ENCODE peak calls at places on chromosome 1, in four cellular contexts. S is HepG2, W is K562, Q is SK-N-SH. K is an unnamed sample.

GRCh38 chr1:213988639-213989070 is 882 bp downstream of the PROX1 start:
- DNase-seq in S (no peak), W (no peak), Q (peak), K (no peak)

GRCh38 chr1:37177230-37177864 is 143.0 kb upstream of the GRIK3 start:
- DNase-seq in S (peak), W (peak), Q (peak), K (peak)

GRCh38 chr1:173190101-173190895 is 16.8 kb downstream of the TNFSF4 start:
- DNase-seq in S (peak), W (no peak), Q (no peak), K (peak)

GRCh38 chr1:177937931-177938330 is 31.9 kb downstream of the SEC16B start:
- DNase-seq in S (no peak), W (no peak), Q (no peak), K (no peak)

GRCh38 chr1:182377175-182377574 is 14.4 kb downstream of the GLUL start:
- DNase-seq in S (no peak), W (no peak), Q (no peak), K (no peak)

GRCh38 chr1:117575586-117576225 is 30.1 kb upstream of the TENT5C start:
- DNase-seq in S (no peak), W (no peak), Q (no peak), K (no peak)

GRCh38 chr1:44783697-44784093 is 4.3 kb downstream of the BEST4 start:
- DNase-seq in S (no peak), W (no peak), Q (no peak), K (no peak)

GRCh38 chr1:202745313-202745888 is 35.1 kb upstream of the SYT2 start:
- DNase-seq in S (no peak), W (no peak), Q (no peak), K (no peak)

GRCh38 chr1:8343044-8343443 is 25.1 kb downstream of the SLC45A1 start:
- DNase-seq in S (no peak), W (no peak), Q (no peak), K (no peak)

GRCh38 chr1:111032295-111032897 is 68.7 kb upstream of the LRIF1 start:
- DNase-seq in S (peak), W (peak), Q (peak), K (peak)

GRCh38 chr1:197921235-197922069 is 4.3 kb downstream of the LHX9 start:
- DNase-seq in S (no peak), W (no peak), Q (no peak), K (no peak)

GRCh38 chr1:54177726-54178125 is 22.1 kb downstream of the CYB5RL start:
- DNase-seq in S (no peak), W (no peak), Q (no peak), K (no peak)

GRCh38 chr1:90964444-90965035 is 57.3 kb downstream of the ZNF644 start:
- DNase-seq in S (peak), W (no peak), Q (no peak), K (peak)

GRCh38 chr1:36174716-36175115 is 18.8 kb downstream of the MAP7D1 start:
- DNase-seq in S (no peak), W (no peak), Q (no peak), K (no peak)

GRCh38 chr1:228408041-228408868 is 1.6 kb upstream of the TRIM11 start:
- DNase-seq in S (no peak), W (no peak), Q (no peak), K (no peak)

GRCh38 chr1:213070399-213070798 is 19.4 kb downstream of the RPS6KC1 start:
- DNase-seq in S (peak), W (no peak), Q (peak), K (no peak)

GRCh38 chr1:59163268-59164092 is 133.4 kb upstream of the FGGY start:
- DNase-seq in S (no peak), W (no peak), Q (no peak), K (no peak)

GRCh38 chr1:178361847-178362246 is 134.9 kb downstream of the CLEC20A start:
- DNase-seq in S (peak), W (no peak), Q (no peak), K (no peak)

GRCh38 chr1:59705849-59706599 is 108.7 kb upstream of the HOOK1 start:
- DNase-seq in S (no peak), W (no peak), Q (no peak), K (no peak)

GRCh38 chr1:229952670-229953520 is 114.1 kb upstream of the GALNT2 start:
- DNase-seq in S (no peak), W (no peak), Q (no peak), K (no peak)

GRCh38 chr1:53656062-53656915 is 82.7 kb downstream of the GLIS1 start:
- DNase-seq in S (no peak), W (no peak), Q (peak), K (no peak)

GRCh38 chr1:117137281-117137680 is 15.7 kb upstream of the TRIM45 start:
- DNase-seq in S (no peak), W (no peak), Q (no peak), K (no peak)

GRCh38 chr1:167472729-167473529 is 45.4 kb downstream of the CD247 start:
- DNase-seq in S (no peak), W (no peak), Q (no peak), K (no peak)

GRCh38 chr1:151547119-151547899 is 7.2 kb downstream of the TUFT1 start:
- DNase-seq in S (peak), W (no peak), Q (no peak), K (peak)

GRCh38 chr1:105664495-105664894 is 1392.0 kb upstream of the PRMT6 start:
- DNase-seq in S (no peak), W (no peak), Q (no peak), K (no peak)

GRCh38 chr1:86421601-86422280 is 2.2 kb upstream of the CLCA2 start:
- DNase-seq in S (no peak), W (no peak), Q (no peak), K (no peak)

GRCh38 chr1:22533244-22533643 is 30.0 kb upstream of the EPHA8 start:
- DNase-seq in S (no peak), W (no peak), Q (peak), K (no peak)

GRCh38 chr1:170239445-170239844 is 93.7 kb downstream of the NTMT2 start:
- DNase-seq in S (no peak), W (no peak), Q (no peak), K (no peak)

GRCh38 chr1:71473331-71473730 is 392.5 kb upstream of the ZRANB2 start:
- DNase-seq in S (no peak), W (no peak), Q (no peak), K (no peak)

GRCh38 chr1:183877321-183877720 is 72.4 kb downstream of the RGL1 start:
- DNase-seq in S (no peak), W (no peak), Q (no peak), K (no peak)
- H3K4me3 ChIP-seq in S (no peak), W (no peak), Q (no peak), K (no peak)

DNA sequence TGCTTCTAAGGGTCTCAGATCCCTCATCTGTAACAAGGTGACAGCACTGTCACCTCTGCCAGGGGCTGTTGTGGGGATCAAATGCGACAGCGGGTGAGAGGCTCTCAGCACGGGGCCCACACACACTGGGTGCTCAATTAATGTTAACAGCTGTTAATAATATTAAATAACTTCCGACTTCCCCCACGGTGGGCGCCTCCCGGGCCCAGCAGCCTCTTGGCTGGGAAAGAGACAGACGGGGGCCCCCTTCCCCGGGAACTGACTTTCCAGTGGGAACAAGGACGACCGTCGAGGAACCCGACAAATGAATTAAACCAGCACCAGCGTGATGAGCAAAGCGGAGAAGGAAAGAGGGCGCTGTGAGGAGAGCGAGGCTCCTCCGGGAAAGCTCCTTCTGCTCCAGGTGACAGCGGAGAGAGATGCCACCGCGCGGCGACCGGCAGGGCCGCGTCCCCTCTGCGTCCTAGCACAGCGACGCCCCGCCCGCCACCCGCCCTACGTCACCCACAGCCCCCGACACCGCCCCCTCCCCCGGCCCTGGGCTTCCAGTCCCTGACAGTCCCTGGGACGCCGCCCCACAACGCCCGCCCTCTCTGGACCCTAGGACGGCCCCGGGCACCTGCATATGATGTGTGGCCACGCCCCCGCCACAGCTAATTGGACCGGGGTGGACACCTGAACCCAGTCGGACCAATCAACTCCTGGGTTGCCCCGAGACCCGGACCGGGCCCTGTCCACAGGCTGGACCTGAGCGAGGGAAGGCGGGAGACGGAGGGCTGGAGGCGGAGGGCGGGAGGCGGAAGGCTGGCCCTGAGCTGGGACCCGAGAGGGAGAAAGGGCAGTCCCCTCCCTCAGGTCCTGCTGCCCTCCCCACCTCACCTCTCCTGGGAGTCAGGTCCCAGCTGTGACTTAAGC is 38.2 kb downstream of the MATN1 start:
- DNase-seq in S (peak), W (peak), Q (peak), K (peak)
- TF ChIP-seq ELF1 in S (no peak), W (no peak), Q (no peak), K (no peak)

GRCh38 chr1:21020151-21020550 is 156.5 kb downstream of the EIF4G3 start:
- DNase-seq in S (no peak), W (no peak), Q (no peak), K (no peak)

GRCh38 chr1:21018673-21019072 is 158.0 kb downstream of the EIF4G3 start:
- DNase-seq in S (no peak), W (no peak), Q (no peak), K (no peak)

GRCh38 chr1:21021311-21021710 is 155.4 kb downstream of the EIF4G3 start:
- DNase-seq in S (no peak), W (no peak), Q (no peak), K (no peak)

GRCh38 chr1:21024918-21025317 is 151.8 kb downstream of the EIF4G3 start:
- DNase-seq in S (no peak), W (no peak), Q (peak), K (no peak)

DNA sequence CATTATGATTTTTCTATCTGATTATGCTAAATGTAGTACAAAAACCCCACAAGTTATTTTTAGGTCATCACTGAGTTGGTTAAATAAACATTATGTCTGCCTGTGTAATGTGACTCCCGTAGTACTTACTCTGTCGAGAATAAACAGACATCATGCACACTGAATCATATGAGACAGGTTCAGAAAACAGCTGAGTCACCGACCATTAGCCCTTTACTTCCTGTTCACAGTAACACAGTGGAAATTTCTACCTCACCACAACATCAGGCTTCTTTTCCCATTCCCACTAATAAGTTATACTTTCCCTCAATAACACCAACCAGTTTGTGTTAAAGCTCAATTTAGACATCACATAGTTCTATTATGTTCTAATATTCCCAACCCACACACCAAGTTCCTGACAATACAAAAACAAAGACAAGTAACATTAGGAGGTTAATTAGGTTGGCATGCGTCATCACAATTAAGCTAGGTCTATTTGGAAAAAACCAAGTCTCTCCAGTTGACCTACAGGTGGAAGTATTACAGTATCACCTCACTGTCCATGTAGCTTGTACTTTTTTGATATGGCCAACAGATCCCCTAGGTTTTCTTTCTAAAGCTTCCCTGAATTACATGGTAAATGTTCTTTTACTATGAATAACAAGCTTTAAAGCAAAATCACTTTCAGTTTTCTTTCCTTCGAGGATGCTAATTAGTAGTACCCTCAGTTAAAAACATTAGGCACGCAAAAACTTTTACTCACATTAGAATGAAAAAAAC is 154.2 kb downstream of the EIF4G3 start:
- DNase-seq in S (peak), W (peak), Q (peak), K (peak)
- H3K4me3 ChIP-seq in S (no peak), W (no peak), Q (peak), K (peak)

DNA sequence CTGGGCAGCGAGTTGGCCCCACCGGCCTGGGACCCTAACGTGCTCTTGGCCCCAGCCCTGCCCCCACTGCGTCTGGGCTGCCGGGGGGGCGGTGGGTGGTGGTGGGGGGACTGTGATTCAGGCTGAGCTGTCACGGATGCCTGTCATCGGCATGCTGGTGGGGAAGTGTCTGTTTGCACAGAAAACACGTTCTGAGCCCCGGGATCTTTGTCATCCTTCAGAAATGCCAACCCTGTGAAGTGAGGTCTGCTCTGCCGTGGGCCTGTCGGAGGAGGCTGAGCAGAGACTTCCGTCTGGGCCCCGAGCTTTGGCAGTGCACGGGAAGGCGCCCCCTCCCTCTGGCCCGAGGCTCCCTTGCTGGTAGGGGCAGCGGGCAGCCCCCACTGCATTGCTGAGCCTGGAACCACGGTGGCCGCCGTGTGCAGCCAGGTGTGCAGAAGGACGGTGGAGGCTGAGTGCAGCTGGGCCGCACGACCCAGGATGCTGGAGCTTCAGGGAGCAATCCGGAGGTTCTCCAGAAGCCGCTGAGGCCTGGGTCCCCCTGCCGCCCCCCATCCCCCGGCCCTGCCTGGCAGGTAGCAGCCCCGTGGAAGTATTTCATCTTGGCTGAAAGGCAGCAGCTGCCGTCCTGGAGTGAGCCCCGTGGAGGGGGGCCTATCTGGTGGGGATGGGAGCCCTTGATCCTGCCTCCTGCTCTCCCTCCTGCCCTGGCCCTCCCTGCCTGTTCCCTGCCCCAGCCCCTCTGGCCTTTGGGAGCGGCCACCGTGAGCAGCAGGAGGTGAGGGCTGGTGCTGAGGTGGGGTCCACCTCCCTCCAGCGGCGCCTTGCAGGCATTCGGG is 24.1 kb upstream of the PLCH2 start:
- DNase-seq in S (peak), W (no peak), Q (no peak), K (no peak)
- TF ChIP-seq ELF1 in S (no peak), W (no peak), Q (no peak), K (no peak)

DNA sequence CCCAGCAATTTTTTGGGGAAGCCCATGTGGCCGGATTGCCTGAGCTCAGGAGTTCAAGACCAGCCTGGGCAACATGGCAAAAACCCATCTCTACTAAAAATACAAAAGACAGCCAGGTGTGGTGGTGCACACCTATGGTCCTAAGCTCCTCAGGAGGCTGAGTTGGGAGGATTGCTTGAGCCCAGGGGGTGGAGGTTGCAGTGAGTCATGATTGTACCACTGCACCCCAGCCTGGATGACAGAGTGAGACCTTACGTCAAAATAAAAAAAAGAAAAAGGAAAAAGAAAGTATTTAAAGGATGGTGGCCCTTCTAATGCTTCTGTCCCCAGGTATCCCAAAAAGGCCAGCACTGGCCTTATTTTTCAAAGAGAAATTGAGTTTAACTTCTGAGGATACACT is 1.7 kb downstream of the IKBKE start:
- DNase-seq in S (no peak), W (no peak), Q (no peak), K (no peak)
- H3K4me3 ChIP-seq in S (no peak), W (no peak), Q (no peak), K (no peak)

GRCh38 chr1:19734472-19734999 is 65.2 kb downstream of the TMCO4 start:
- DNase-seq in S (no peak), W (no peak), Q (no peak), K (no peak)
- TF ChIP-seq ELF1 in S (no peak), W (no peak), Q (no peak), K (no peak)

GRCh38 chr1:161069731-161070270 is at the start of gene ARHGAP30:
- DNase-seq in S (no peak), W (no peak), Q (no peak), K (no peak)
- H3K4me3 ChIP-seq in S (no peak), W (no peak), Q (no peak), K (no peak)

GRCh38 chr1:211654838-211655787 is 20.3 kb downstream of the NEK2 start:
- DNase-seq in S (peak), W (peak), Q (peak), K (peak)
- TF ChIP-seq ELF1 in S (no peak), W (no peak), Q (no peak), K (no peak)